ENCODE peak calls at places on chromosomes 11 and 22, in eight cellular contexts. B is OCI-LY7; Z is mesendoderm; P is activated naive CD4-positive, alpha-beta T cell treated with Interleukin-2 at 50 U/mL for 16 hours; X is upper lobe of right lung; M is T-helper 9 cell; H is cerebellar cortex; K is mammary epithelial cell. L is an unnamed sample.

GRCh38 chr11:119990306-119991021 is 147.4 kb downstream of the TRIM29 start:
- DNase-seq in B (no peak), Z (no peak), P (no peak), X (peak), M (no peak), H (peak), K (no peak), L (peak)

GRCh38 chr11:67283490-67283963 is 5.6 kb upstream of the ANKRD13D start:
- DNase-seq in B (no peak), Z (no peak), P (no peak), X (peak), M (no peak), H (no peak), K (no peak), L (no peak)

GRCh38 chr11:117690484-117691205 is 106.4 kb downstream of the DSCAML1 start:
- DNase-seq in B (no peak), Z (no peak), P (no peak), X (no peak), M (no peak), H (no peak), K (no peak), L (no peak)

GRCh38 chr22:45994516-45995404 is 17.8 kb upstream of the WNT7B start:
- DNase-seq in B (peak), Z (peak), P (peak), X (peak), M (peak), H (peak), K (peak), L (peak)

GRCh38 chr11:34351051-34351450 is 6.8 kb downstream of the ABTB2 start:
- DNase-seq in B (no peak), Z (no peak), P (no peak), X (no peak), M (no peak), H (no peak), K (no peak), L (no peak)

GRCh38 chr11:100068116-100068515 is 619.0 kb upstream of the ARHGAP42 start:
- DNase-seq in B (no peak), Z (no peak), P (no peak), X (no peak), M (no peak), H (no peak), K (no peak), L (no peak)

GRCh38 chr11:32259641-32260081 is 168.8 kb downstream of the RCN1 start:
- DNase-seq in B (no peak), Z (no peak), P (no peak), X (peak), M (no peak), H (peak), K (peak), L (no peak)

GRCh38 chr11:11148104-11148509 is 204.9 kb downstream of the CSNK2A3 start:
- DNase-seq in B (no peak), Z (peak), P (peak), X (peak), M (no peak), H (peak), K (peak), L (peak)

GRCh38 chr11:32385998-32386397 is 49.3 kb downstream of the WT1 start:
- DNase-seq in B (no peak), Z (peak), P (no peak), X (no peak), M (no peak), H (peak), K (peak), L (no peak)

GRCh38 chr11:77080643-77081210 is 14.0 kb downstream of the CAPN5 start:
- DNase-seq in B (no peak), Z (no peak), P (no peak), X (no peak), M (no peak), H (no peak), K (no peak), L (no peak)

GRCh38 chr22:27730649-27731433 is 70.7 kb downstream of the MN1 start:
- DNase-seq in B (no peak), Z (peak), P (no peak), X (peak), M (no peak), H (no peak), K (no peak), L (no peak)

GRCh38 chr11:114063149-114063828 is 3.8 kb downstream of the ZBTB16 start:
- DNase-seq in B (no peak), Z (no peak), P (no peak), X (no peak), M (no peak), H (no peak), K (no peak), L (no peak)

GRCh38 chr11:47913569-47914244 is 65.6 kb upstream of the NUP160 start:
- DNase-seq in B (no peak), Z (peak), P (no peak), X (no peak), M (no peak), H (no peak), K (no peak), L (no peak)

GRCh38 chr11:93089474-93090102 is 108.2 kb downstream of the SLC36A4 start:
- DNase-seq in B (peak), Z (peak), P (no peak), X (no peak), M (no peak), H (peak), K (peak), L (peak)

GRCh38 chr22:30250713-30251267 is 4.2 kb upstream of the LIF start:
- DNase-seq in B (no peak), Z (no peak), P (peak), X (no peak), M (no peak), H (no peak), K (peak), L (no peak)

GRCh38 chr22:46087816-46088277 is 62.5 kb upstream of the PPARA start:
- DNase-seq in B (no peak), Z (peak), P (no peak), X (peak), M (no peak), H (peak), K (peak), L (peak)

GRCh38 chr11:47615249-47615648 is 21.0 kb upstream of the C1QTNF4 start:
- DNase-seq in B (no peak), Z (no peak), P (no peak), X (no peak), M (no peak), H (no peak), K (no peak), L (no peak)